ENCODE peak calls at places on chromosomes 5 and 9, in four cellular contexts. S, V, O and A are unnamed samples.

GRCh38 chr5:92652735-92653134 is 928.3 kb downstream of the NR2F1-AS1 start:
- DNase-seq in S (no peak), V (no peak), O (no peak), A (no peak)

GRCh38 chr9:137083418-137084004 is 3.3 kb upstream of the MAN1B1 start:
- DNase-seq in S (no peak), V (peak), O (no peak), A (no peak)

GRCh38 chr5:102958481-102959011 is 161.4 kb downstream of the GIN1 start:
- DNase-seq in S (no peak), V (peak), O (no peak), A (no peak)

GRCh38 chr9:95477441-95477840 is 39.3 kb downstream of the PTCH1 start:
- DNase-seq in S (no peak), V (no peak), O (peak), A (no peak)

GRCh38 chr9:116700279-116700678 is 13.2 kb downstream of the TRIM32 start:
- DNase-seq in S (no peak), V (no peak), O (no peak), A (no peak)

GRCh38 chr9:126701820-126702500 is 88.2 kb downstream of the LMX1B start:
- DNase-seq in S (no peak), V (no peak), O (no peak), A (no peak)

GRCh38 chr5:180603076-180603591 is 11.8 kb upstream of the SCGB3A1 start:
- DNase-seq in S (no peak), V (no peak), O (no peak), A (no peak)

GRCh38 chr9:78441396-78441795 is 144.5 kb downstream of the PSAT1 start:
- DNase-seq in S (no peak), V (no peak), O (no peak), A (no peak)

GRCh38 chr5:97914483-97914882 is 731.4 kb upstream of the RIOK2 start:
- DNase-seq in S (no peak), V (no peak), O (no peak), A (no peak)

GRCh38 chr9:133023117-133023890 is 7.5 kb upstream of the GTF3C5 start:
- DNase-seq in S (no peak), V (no peak), O (no peak), A (no peak)

GRCh38 chr5:103259705-103260355 is 1.3 kb downstream of the MACIR start:
- DNase-seq in S (peak), V (peak), O (peak), A (no peak)

GRCh38 chr5:128669803-128670202 is 131.8 kb upstream of the FBN2 start:
- DNase-seq in S (no peak), V (no peak), O (no peak), A (no peak)

GRCh38 chr5:124912653-124913328 is 166.4 kb upstream of the ZNF608 start:
- DNase-seq in S (no peak), V (no peak), O (peak), A (no peak)

GRCh38 chr9:132670816-132671371 is 630 bp downstream of the GTF3C4 start:
- DNase-seq in S (peak), V (no peak), O (no peak), A (peak)

GRCh38 chr5:122615146-122615545 is 159.7 kb upstream of the SNX2 start:
- DNase-seq in S (no peak), V (no peak), O (no peak), A (no peak)

GRCh38 chr9:129697111-129697955 is 31.9 kb downstream of the PRRX2 start:
- DNase-seq in S (peak), V (peak), O (no peak), A (no peak)

GRCh38 chr9:87686520-87687090 is 39.3 kb upstream of the CTSL start:
- DNase-seq in S (no peak), V (no peak), O (peak), A (no peak)

GRCh38 chr9:18606831-18607230 is 132.9 kb downstream of the ADAMTSL1 start:
- DNase-seq in S (no peak), V (no peak), O (peak), A (no peak)

GRCh38 chr5:59678959-59679358 is 214.6 kb downstream of the PDE4D start:
- DNase-seq in S (no peak), V (no peak), O (no peak), A (no peak)